ENCODE peak calls at places on chromosomes 7 and 10, in ten cellular contexts. B is fibroblast of lung; O is adrenal gland; K is CD8-positive, alpha-beta memory T cell; E is naive thymus-derived CD4-positive, alpha-beta T cell; S is heart left ventricle; X is ovary; J is Panc1; T is body of pancreas; Q is esophagus squamous epithelium. M is an unnamed sample.

GRCh38 chr10:96570512-96570911 is 16.3 kb downstream of the TM9SF3 start:
- DNase-seq in B (no peak), O (no peak), K (no peak), E (no peak), S (no peak), X (no peak), J (no peak), T (no peak), Q (no peak), M (no peak)

GRCh38 chr10:30812018-30812851 is 182.7 kb upstream of the LYZL2 start:
- DNase-seq in B (peak; percentile 97), O (peak; percentile 73), K (no peak), E (no peak), S (peak; percentile 61), X (peak; percentile 77), J (no peak), T (no peak), Q (no peak), M (no peak)

GRCh38 chr7:116316838-116317612 is 106.7 kb downstream of the TES start:
- DNase-seq in B (peak; percentile 100), O (peak; percentile 83), K (no peak), E (no peak), S (peak; percentile 69), X (peak; percentile 28), J (peak; percentile 99), T (peak; percentile 83), Q (no peak), M (peak; percentile 76)

GRCh38 chr10:17607603-17608332 is 9.4 kb downstream of the HACD1 start:
- DNase-seq in B (peak; percentile 47), O (no peak), K (no peak), E (peak; percentile 38), S (no peak), X (no peak), J (no peak), T (no peak), Q (no peak), M (no peak)

GRCh38 chr7:135979674-135980660 is 2.8 kb upstream of the MTPN start:
- DNase-seq in B (peak; percentile 78), O (no peak), K (no peak), E (no peak), S (no peak), X (no peak), J (no peak), T (no peak), Q (no peak), M (no peak)

GRCh38 chr7:13017881-13018280 is 330.4 kb downstream of the ARL4A start:
- DNase-seq in B (peak; percentile 19), O (no peak), K (no peak), E (no peak), S (no peak), X (no peak), J (no peak), T (no peak), Q (no peak), M (no peak)

GRCh38 chr10:77360121-77360520 is 277.5 kb downstream of the KCNMA1 start:
- DNase-seq in B (no peak), O (no peak), K (no peak), E (no peak), S (no peak), X (no peak), J (no peak), T (no peak), Q (no peak), M (no peak)

GRCh38 chr10:114297136-114297705 is 58.2 kb downstream of the VWA2 start:
- DNase-seq in B (no peak), O (no peak), K (no peak), E (no peak), S (no peak), X (no peak), J (no peak), T (no peak), Q (no peak), M (peak; percentile 54)

GRCh38 chr7:42247301-42247700 is 10.3 kb upstream of the GLI3 start:
- DNase-seq in B (peak; percentile 91), O (no peak), K (no peak), E (no peak), S (no peak), X (no peak), J (no peak), T (no peak), Q (no peak), M (no peak)

GRCh38 chr10:85100495-85100894 is 772.1 kb downstream of the CCSER2 start:
- DNase-seq in B (no peak), O (no peak), K (no peak), E (no peak), S (no peak), X (no peak), J (no peak), T (no peak), Q (no peak), M (no peak)

GRCh38 chr7:54980521-54980920 is 38.3 kb upstream of the EGFR start:
- DNase-seq in B (no peak), O (no peak), K (no peak), E (no peak), S (no peak), X (no peak), J (no peak), T (no peak), Q (no peak), M (no peak)

GRCh38 chr10:64682043-64682442 is 1160.8 kb downstream of the REEP3 start:
- DNase-seq in B (peak; percentile 0), O (no peak), K (no peak), E (no peak), S (no peak), X (no peak), J (no peak), T (no peak), Q (no peak), M (no peak)

GRCh38 chr10:86971146-86971991 is 3.1 kb downstream of the ADIRF start:
- DNase-seq in B (peak; percentile 85), O (peak; percentile 94), K (peak; percentile 86), E (peak; percentile 86), S (peak; percentile 90), X (peak; percentile 98), J (peak; percentile 80), T (peak; percentile 92), Q (peak; percentile 85), M (peak; percentile 97)

GRCh38 chr7:33903770-33904679 is 1.3 kb upstream of the BMPER start:
- DNase-seq in B (peak; percentile 45), O (peak; percentile 16), K (no peak), E (no peak), S (peak; percentile 37), X (peak; percentile 66), J (no peak), T (peak; percentile 14), Q (no peak), M (peak; percentile 59)

DNA sequence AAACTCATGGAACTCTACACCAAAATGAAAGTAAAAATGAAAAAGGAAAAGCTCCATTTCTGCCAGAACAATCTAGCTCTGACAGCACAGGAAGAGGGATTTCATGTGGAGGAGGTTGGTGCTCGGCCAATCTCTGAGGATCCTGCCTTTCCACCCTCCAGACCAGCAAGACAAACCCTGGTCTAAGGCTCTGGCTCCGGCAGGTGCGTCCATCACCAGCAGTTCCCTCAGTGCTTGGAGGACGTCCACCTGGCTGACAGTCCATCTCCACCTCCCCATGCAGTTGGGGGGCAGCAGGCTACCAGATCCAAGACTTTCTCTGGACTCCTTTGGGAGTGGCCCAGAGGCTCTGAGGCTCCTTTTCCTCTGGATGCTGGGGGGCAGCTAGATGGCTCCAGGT is 25.0 kb upstream of the LOXL4 start:
- DNase-seq in B (no peak), O (no peak), K (no peak), E (no peak), S (no peak), X (no peak), J (no peak), T (no peak), Q (no peak), M (no peak)
- H3K27ac ChIP-seq in B (no peak overlapping the region), O (peak overlapping the region; percentile 34), K (no peak overlapping the region), E (no peak overlapping the region), S (peak overlapping the region; percentile 22), X (no peak overlapping the region), J (no peak overlapping the region), T (no peak overlapping the region), Q (no peak overlapping the region), M (no peak overlapping the region)

DNA sequence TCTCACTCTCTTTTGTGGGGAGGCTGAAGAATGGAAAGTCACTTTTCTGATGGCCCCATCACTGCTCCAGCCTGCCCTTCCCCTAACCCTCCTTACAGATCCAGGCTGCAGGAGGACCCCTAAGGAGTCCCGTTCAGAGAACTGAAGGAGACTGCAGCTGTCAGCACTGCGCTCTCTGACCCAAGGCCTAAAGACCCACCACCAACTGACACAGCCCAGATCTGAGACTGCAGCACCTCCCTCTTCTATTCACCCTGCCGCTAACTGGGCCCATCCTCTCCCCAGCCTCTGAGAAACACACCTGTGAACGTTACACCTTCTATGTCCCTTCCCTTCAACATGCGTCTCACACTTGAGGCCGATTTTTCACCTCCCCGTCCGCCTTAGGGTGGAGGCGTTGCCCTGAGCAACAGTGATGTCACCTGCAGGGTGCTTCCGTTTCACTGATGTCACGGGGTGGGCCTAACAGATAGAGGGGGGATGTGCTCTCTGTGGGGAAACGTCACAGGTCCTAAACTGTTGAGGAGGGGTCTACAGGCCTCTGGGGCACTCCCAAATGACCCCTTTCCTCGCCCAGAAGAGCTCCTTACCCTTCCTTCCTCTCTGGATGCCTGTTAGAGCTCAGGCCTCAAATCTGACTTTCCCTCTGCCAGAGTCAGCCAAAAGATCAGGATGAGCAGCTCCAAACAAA is 5.1 kb downstream of the ITPRIP start:
- DNase-seq in B (no peak), O (no peak), K (peak; percentile 65), E (peak; percentile 91), S (no peak), X (peak; percentile 21), J (no peak), T (no peak), Q (no peak), M (no peak)
- H3K9me3 ChIP-seq in B (no peaks in the 10 kb centered on the region), O (no peaks in the 10 kb centered on the region), K (no peaks in the 10 kb centered on the region), E (no peaks in the 10 kb centered on the region), S (no peaks in the 10 kb centered on the region), X (no peaks in the 10 kb centered on the region), J (no peaks in the 10 kb centered on the region), T (no peaks in the 10 kb centered on the region), Q (no peaks in the 10 kb centered on the region), M (no peaks in the 10 kb centered on the region)

DNA sequence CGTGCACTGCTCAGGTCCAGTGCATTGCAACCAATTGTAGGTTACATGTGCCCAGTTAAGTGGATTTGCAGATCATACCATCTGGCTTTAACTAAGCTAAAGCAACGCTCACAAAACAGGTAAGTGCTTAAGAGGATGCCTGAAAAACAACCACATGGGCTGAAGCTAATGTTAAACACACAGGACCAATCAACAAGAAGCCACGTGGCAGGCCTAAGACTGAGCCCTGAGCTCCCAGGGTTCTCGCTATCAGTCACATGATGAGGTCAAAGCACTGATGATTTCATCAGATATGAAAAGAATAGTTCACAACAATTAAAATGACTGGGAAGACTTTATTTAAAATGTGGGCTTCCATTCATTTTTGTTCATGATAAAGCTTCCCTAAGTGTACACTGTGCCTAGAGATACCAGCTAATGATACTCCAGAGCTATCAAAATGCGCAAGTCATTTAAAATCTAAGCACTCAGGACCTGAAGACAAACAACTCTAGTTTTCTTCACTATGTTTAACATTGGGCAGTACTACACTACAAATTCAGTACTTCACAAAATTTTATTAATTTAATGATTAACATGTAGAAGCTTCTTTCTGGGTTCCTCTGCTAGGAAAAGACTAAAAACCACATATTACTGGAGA is 90.6 kb downstream of the PIP4K2A start:
- DNase-seq in B (no peak), O (no peak), K (no peak), E (no peak), S (no peak), X (no peak), J (no peak), T (no peak), Q (no peak), M (no peak)
- H3K4me1 ChIP-seq in B (peaks cover 32% of the 10 kb centered on the region), O (peaks cover 69% of the 10 kb centered on the region), K (peaks cover 94% of the 10 kb centered on the region), E (peaks cover 77% of the 10 kb centered on the region), S (peaks cover 45% of the 10 kb centered on the region), X (peaks cover 6% of the 10 kb centered on the region), J (peaks cover 72% of the 10 kb centered on the region), T (peaks cover 52% of the 10 kb centered on the region), Q (peaks cover 30% of the 10 kb centered on the region), M (peaks cover 15% of the 10 kb centered on the region)

GRCh38 chr7:74084722-74085578 is 1.3 kb downstream of the LIMK1 start:
- DNase-seq in B (no peak), O (no peak), K (no peak), E (no peak), S (no peak), X (peak; percentile 46), J (no peak), T (no peak), Q (no peak), M (no peak)
- H3K27ac ChIP-seq in B (peak overlapping the region; percentile 14), O (peak overlapping the region; percentile 1), K (peak overlapping the region; percentile 38), E (peak overlapping the region; percentile 69), S (peak overlapping the region; percentile 60), X (peak overlapping the region; percentile 12), J (peak overlapping the region; percentile 88), T (no peak overlapping the region), Q (peak overlapping the region; percentile 84), M (no peak overlapping the region)